ENCODE peak calls at places on chromosomes 5 and 9, in four cellular contexts. F, G, W and H are unnamed samples.

GRCh38 chr5:17315710-17316221 is 98.3 kb downstream of the BASP1 start:
- DNase-seq in F (no peak), W (no peak), G (no peak), H (no peak)

GRCh38 chr9:125343518-125344284 is 82.1 kb downstream of the GAPVD1 start:
- DNase-seq in W (no peak), F (no peak), G (no peak), H (peak; percentile 91)

GRCh38 chr9:75491533-75491932 is 398.9 kb upstream of the PCSK5 start:
- DNase-seq in G (no peak), W (no peak), F (no peak), H (no peak)

GRCh38 chr9:26723486-26723885 is 169.1 kb downstream of the CAAP1 start:
- DNase-seq in F (no peak), W (no peak), G (peak; percentile 61), H (peak; percentile 57)

GRCh38 chr5:1176473-1177391 is 24.7 kb upstream of the SLC6A19 start:
- DNase-seq in W (peak; percentile 72), F (no peak), G (no peak), H (no peak)

GRCh38 chr9:112059145-112059979 is 115.7 kb downstream of the SUSD1 start:
- DNase-seq in F (no peak), W (no peak), G (peak; percentile 54), H (no peak)

GRCh38 chr9:137162505-137163100 is 7.2 kb downstream of the LRRC26 start:
- DNase-seq in W (no peak), F (no peak), G (peak; percentile 63), H (no peak)

GRCh38 chr5:38677611-38678010 is 121.2 kb upstream of the LIFR start:
- DNase-seq in W (no peak), G (no peak), F (no peak), H (no peak)

GRCh38 chr9:110156902-110157301 is 51.1 kb downstream of the C9orf152 start:
- DNase-seq in G (no peak), F (peak; percentile 88), W (no peak), H (no peak)

GRCh38 chr5:107867266-107867665 is 196.5 kb upstream of the EFNA5 start:
- DNase-seq in W (no peak), F (no peak), G (no peak), H (no peak)

GRCh38 chr9:132794730-132795380 is 83.2 kb downstream of the AK8 start:
- DNase-seq in G (peak; percentile 72), W (no peak), F (no peak), H (no peak)

GRCh38 chr5:10981927-10982326 is 220.9 kb upstream of the DAP start:
- DNase-seq in G (no peak), W (no peak), F (no peak), H (no peak)

GRCh38 chr9:18979367-18979766 is 53.6 kb downstream of the SAXO1 start:
- DNase-seq in W (no peak), G (no peak), F (no peak), H (no peak)

GRCh38 chr5:148685520-148686134 is 31.3 kb upstream of the HTR4 start:
- DNase-seq in G (no peak), W (peak; percentile 42), F (no peak), H (no peak)

GRCh38 chr5:148682283-148683026 is 28.1 kb upstream of the HTR4 start:
- DNase-seq in F (no peak), G (peak; percentile 45), W (no peak), H (no peak)

GRCh38 chr5:148684528-148684927 is 30.2 kb upstream of the HTR4 start:
- DNase-seq in W (no peak), G (no peak), F (no peak), H (no peak)

GRCh38 chr5:148683651-148684050 is 29.3 kb upstream of the HTR4 start:
- DNase-seq in F (no peak), G (no peak), W (no peak), H (no peak)

DNA sequence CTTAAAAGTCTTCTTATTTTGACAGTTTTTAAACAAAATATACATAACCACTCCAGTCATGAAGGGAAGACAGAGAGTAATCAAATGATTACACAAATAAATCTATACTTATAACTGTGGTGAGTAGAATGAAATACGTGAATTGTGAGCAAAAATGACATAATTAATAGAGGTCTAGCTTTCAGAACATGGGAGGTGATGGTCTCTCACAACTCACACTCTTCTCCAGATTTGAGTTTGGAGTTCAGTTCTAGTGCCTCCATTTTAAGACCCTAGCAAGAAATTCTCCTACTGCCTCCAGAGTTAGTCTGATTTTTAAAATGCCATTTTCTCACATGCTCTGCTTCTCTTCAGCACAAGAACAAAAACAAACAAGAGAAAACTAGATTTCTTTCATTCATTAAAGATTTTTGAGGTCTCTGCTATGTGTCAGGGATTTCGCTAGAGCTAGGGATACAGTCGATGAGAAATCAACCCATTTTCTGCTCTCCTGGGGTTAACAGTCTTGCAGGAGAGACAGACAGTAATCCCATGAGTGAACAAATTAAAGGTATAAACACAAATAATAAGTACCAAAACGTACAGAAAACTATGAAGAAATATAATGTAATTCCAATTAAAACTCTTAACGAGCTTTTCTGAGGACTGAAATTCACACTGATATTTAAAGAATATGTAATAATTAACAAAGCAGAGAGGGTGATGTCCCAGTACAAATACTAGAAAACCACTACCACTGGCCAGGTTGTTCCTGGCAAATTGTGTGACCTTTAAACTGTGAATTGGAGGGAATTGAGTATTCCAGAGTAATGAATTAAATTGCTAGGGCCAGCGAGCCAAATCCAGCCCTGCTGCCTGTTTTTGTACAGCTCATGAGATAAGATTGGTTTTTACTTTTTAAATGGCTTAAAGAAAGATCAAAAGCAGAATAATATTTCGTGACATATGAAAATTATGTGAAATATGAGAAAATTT is 27.1 kb upstream of the HTR4 start:
- DNase-seq in W (no peak), G (no peak), F (no peak), H (no peak)
- H3K4me3 ChIP-seq in W (no peak overlapping the region), G (no peak overlapping the region), F (no peak overlapping the region), H (no peak overlapping the region)

GRCh38 chr5:139903450-139903804 is 107.8 kb downstream of the PSD2 start:
- DNase-seq in F (no peak), W (no peak), G (no peak), H (no peak)

GRCh38 chr5:139905401-139905800 is 109.8 kb downstream of the PSD2 start:
- DNase-seq in F (no peak), G (no peak), W (no peak), H (no peak)

GRCh38 chr5:139906661-139907060 is 111.1 kb downstream of the PSD2 start:
- DNase-seq in W (no peak), G (no peak), F (no peak), H (no peak)

GRCh38 chr5:139903805-139904565 is 108.4 kb downstream of the PSD2 start:
- DNase-seq in F (no peak), G (no peak), W (peak; percentile 85), H (no peak)

GRCh38 chr5:139904566-139905400 is 109.2 kb downstream of the PSD2 start:
- DNase-seq in W (peak; percentile 62), G (no peak), F (no peak), H (peak; percentile 23)
- H3K4me3 ChIP-seq in W (peak overlapping the region; percentile 47), G (peak overlapping the region; percentile 28), F (no peak overlapping the region), H (peak overlapping the region; percentile 57)

GRCh38 chr5:149407331-149408251 is 28.5 kb upstream of the IL17B start:
- DNase-seq in W (no peak), F (no peak), G (no peak), H (no peak)
- H3K4me3 ChIP-seq in W (peak overlapping the region; percentile 53), F (no peak overlapping the region), G (peak overlapping the region; percentile 35), H (no peak overlapping the region)

GRCh38 chr9:14992516-14992915 is 82.3 kb upstream of the FREM1 start:
- DNase-seq in F (no peak), G (no peak), W (peak; percentile 22), H (no peak)
- H3K4me3 ChIP-seq in F (no peak overlapping the region), G (no peak overlapping the region), W (peak overlapping the region; percentile 75), H (peak overlapping the region; percentile 82)

DNA sequence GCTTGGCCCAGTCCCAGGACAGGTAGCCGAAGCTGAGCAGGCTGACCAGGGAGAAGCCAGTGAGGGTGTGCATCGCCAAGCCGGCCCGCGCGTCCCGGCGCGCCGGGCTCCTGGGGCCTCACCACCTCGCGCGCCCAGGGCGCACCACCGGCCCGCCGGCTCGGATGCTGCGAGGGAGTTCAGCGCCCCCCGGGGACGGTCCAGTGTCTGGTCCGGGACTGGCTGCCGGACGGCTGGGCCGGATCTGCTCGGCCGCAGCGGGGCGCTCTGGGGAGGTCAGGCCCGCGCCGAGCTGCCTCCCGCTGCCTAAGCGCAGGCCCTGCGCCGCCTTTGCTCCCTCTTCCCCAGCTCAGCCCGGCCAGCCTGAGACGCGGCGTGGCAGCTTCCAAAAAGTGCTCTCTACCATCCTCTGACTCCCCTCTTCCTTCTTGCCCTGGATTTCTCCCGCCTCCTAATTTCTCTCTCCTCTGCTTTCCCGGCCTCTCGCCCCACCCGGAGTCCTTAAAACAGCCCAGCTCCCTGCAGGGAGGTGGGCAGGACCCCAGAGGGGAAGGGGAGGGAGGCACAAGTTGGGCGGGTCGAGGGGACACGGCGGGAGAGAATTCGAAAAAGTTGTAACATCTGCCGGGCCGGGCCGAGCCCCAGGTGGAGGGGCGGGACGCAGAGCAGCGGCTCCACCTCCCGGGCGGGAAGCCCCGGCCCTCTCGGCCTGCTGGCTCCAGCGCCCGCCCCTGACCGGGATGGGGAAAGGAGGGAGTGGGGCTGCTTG is at the start of gene ARSI:
- DNase-seq in G (peak; percentile 42), W (no peak), F (no peak), H (peak; percentile 60)
- H3K4me3 ChIP-seq in G (no peak within 1 kb of the TSS), W (no peak within 1 kb of the TSS), F (no peak within 1 kb of the TSS), H (peak within 1 kb of the TSS; percentile 60)

DNA sequence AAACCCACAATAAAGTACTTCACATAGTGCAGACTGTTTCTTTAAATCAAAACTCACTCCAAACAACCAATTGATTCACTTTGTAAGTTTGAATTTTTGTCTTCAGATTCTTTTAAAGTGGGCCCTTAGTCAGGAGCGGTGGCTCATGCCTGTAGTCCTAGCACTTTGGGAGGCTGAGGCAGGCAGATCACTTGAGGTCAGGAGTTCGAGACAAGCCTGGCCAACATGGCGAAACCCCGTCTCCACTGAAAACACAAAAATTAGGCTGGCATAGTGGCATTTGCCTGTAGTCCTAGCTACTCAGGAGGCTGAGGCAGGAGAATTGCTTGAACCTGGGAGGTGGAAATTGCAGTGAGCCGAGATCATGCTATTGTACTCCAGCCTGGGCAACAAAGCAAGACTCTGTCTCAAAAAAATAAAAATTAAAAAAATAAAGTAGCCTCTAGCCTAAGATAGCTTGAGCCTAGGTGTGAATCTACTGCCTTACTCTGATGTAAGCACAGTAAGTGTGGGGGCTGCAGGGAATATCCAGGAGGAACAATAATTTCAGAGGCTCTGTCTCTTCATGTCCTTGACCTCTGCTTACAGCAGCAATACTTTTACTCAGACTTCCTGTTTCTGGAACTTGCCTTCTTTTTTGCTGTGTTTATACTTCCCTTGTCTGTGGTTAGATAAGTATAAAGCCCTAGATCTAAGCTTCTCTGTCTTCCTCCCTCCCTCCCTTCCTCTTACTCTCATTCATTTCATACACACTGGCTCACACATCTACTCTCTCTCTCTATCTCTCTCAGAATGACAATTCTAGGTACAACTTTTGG is at the start of gene IL7R:
- DNase-seq in F (peak; percentile 60), G (no peak), W (no peak), H (no peak)
- H3K4me3 ChIP-seq in F (no peak within 1 kb of the TSS), G (no peak within 1 kb of the TSS), W (no peak within 1 kb of the TSS), H (no peak within 1 kb of the TSS)

GRCh38 chr5:135577421-135577820 is 1.4 kb downstream of the CXCL14 start:
- DNase-seq in F (no peak), G (no peak), W (no peak), H (no peak)

GRCh38 chr5:135576075-135576599 is 2.7 kb downstream of the CXCL14 start:
- DNase-seq in F (no peak), G (no peak), W (no peak), H (no peak)

GRCh38 chr5:135582099-135582781 is 3.4 kb upstream of the CXCL14 start:
- DNase-seq in W (no peak), F (no peak), G (no peak), H (no peak)

GRCh38 chr5:135578305-135578684 is 496 bp downstream of the CXCL14 start:
- DNase-seq in W (no peak), G (no peak), F (no peak), H (no peak)

GRCh38 chr5:135578685-135579341 is at the start of gene CXCL14:
- DNase-seq in F (no peak), W (no peak), G (peak; percentile 37), H (peak; percentile 71)
- H3K4me3 ChIP-seq in F (no peak within 1 kb of the TSS), W (no peak within 1 kb of the TSS), G (peak within 1 kb of the TSS; percentile 23), H (peak within 1 kb of the TSS; percentile 64)

GRCh38 chr5:172828911-172829431 is 5.1 kb upstream of the ERGIC1 start:
- DNase-seq in G (no peak), F (no peak), W (no peak), H (no peak)
- H3K4me3 ChIP-seq in G (no peak overlapping the region), F (no peak overlapping the region), W (no peak overlapping the region), H (no peak overlapping the region)